ENCODE peak calls at places on chromosome 19, in eight cellular contexts. O is GM23338, J is body of pancreas, I is lung, D is neural progenitor cell, N is MM.1S, S is adrenal gland, A is fibroblast of lung. V is an unnamed sample.

GRCh38 chr19:58021541-58022282 is 12.1 kb upstream of the ZSCAN1 start:
- DNase-seq in O (peak; percentile 98), N (peak; percentile 8), S (peak; percentile 25), A (peak; percentile 25), D (peak; percentile 69), I (peak; percentile 37), J (peak; percentile 57), V (peak; percentile 65)

GRCh38 chr19:31676271-31677004 is 327.2 kb upstream of the TSHZ3 start:
- DNase-seq in N (peak; percentile 43), J (no peak), A (peak; percentile 22), I (no peak), O (peak; percentile 71), S (peak; percentile 34), D (peak; percentile 46), V (peak; percentile 8)

GRCh38 chr19:28731113-28731512 is 481.8 kb downstream of the UQCRFS1 start:
- DNase-seq in I (no peak), O (no peak), D (no peak), S (no peak), N (no peak), A (no peak), J (no peak), V (no peak)

GRCh38 chr19:36488816-36489138 is 584 bp downstream of the ZNF566 start:
- DNase-seq in N (no peak), O (no peak), S (peak; percentile 41), I (no peak), A (no peak), D (peak; percentile 18), J (peak; percentile 23), V (peak; percentile 14)

GRCh38 chr19:40785526-40785925 is 7.5 kb downstream of the RAB4B start:
- DNase-seq in N (no peak), D (no peak), O (no peak), S (no peak), A (no peak), I (no peak), J (no peak), V (no peak)

GRCh38 chr19:35122687-35123551 is 7.3 kb downstream of the FXYD3 start:
- DNase-seq in N (no peak), D (peak; percentile 59), A (no peak), S (no peak), J (no peak), I (no peak), O (no peak), V (no peak)

GRCh38 chr19:33288666-33289065 is 13.7 kb downstream of the CEBPA start:
- DNase-seq in N (no peak), I (no peak), D (no peak), S (no peak), J (no peak), O (no peak), A (no peak), V (no peak)

GRCh38 chr19:928471-929259 is 2.8 kb downstream of the ARID3A start:
- DNase-seq in A (no peak), S (no peak), O (no peak), I (no peak), N (no peak), J (peak; percentile 38), D (no peak), V (peak; percentile 34)

DNA sequence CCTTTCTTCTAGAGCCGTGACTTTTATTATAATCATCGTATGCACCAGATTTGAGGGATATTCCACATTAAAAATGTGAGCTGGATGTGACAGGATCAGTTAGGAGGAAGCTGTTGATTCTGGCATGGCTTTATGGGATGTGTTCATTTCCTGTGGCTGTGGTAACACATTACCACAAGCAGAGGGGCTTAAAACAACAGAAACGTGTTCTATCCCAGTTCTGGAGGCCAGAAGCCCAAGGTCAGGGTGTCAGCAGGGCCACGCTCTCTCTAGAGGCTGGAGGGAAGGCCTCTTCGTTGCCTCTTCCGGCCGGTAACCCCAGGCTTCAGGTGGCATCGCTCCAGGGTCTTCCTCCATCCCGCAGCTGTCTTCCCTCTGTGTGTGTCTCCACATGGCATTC is 14.5 kb downstream of the MED25 start:
- DNase-seq in I (no peak), D (no peak), J (no peak), A (no peak), O (no peak), S (no peak), N (no peak), V (no peak)
- H3K4me1 ChIP-seq in I (no peaks in the 10 kb centered on the region), D (no peaks in the 10 kb centered on the region), J (no peaks in the 10 kb centered on the region), A (no peaks in the 10 kb centered on the region), O (no peaks in the 10 kb centered on the region), S (no peaks in the 10 kb centered on the region), N (no peaks in the 10 kb centered on the region), V (no peaks in the 10 kb centered on the region)

GRCh38 chr19:45784096-45784495 is 1.8 kb upstream of the DMPK start:
- DNase-seq in J (no peak), A (no peak), O (no peak), S (no peak), D (no peak), N (no peak), I (no peak), V (no peak)
- H3K4me3 ChIP-seq in J (no peak overlapping the region), A (no peak overlapping the region), O (no peak overlapping the region), S (no peak overlapping the region), D (no peak overlapping the region), N (no peak overlapping the region), I (no peak overlapping the region), V (no peak overlapping the region)

DNA sequence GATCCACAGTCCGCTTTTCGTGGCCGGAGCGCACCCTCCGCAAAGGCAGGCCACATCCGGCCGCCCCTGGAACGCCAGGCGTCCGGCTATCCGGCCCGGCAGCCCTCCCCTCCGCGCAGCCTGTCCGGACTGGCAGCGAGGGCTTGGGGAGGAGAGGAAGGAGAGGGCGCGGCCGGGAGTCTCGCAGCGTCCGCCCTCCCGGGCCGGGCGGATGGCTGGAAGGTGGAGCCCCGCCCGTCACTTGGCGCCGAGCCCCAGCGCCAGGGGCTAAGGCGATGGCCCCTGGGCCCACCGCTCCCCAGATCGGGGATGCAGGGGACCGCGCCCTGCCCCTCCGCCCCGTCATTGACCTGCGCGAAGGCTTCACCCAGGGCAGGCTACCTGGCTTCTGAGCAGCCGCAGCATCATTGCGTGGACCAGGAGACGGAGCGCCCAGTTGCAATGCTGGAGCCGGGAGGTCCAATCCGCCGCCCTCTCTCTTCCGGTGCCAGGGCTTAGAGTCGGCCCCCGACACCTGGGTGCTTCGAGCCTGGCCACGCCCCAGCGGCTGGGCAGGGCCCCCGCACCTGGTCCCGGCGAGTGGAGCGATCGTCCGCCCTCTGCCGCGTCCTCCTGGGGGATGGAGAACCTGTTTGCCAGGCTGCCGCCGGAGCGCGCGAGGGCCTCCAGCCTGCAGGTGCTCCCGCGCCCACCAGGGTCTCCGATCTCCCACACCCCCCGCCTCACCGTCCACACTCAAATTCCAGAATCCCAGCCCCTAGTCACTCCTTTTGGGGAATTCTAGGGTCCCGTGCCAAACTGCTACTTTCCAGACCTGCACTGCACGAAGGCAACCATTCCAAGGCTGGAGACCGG is at the start of gene FUT1:
- DNase-seq in S (peak; percentile 60), J (peak; percentile 97), D (peak; percentile 89), I (peak; percentile 83), O (peak; percentile 98), A (peak; percentile 40), N (peak; percentile 43), V (peak; percentile 47)
- H3K27ac ChIP-seq in S (peak within 1 kb of the TSS; percentile 26), J (peak within 1 kb of the TSS; percentile 85), D (no peak within 1 kb of the TSS), I (peak within 1 kb of the TSS; percentile 69), O (peak within 1 kb of the TSS; percentile 98), A (no peak within 1 kb of the TSS), N (no peak within 1 kb of the TSS), V (no peak within 1 kb of the TSS)

GRCh38 chr19:2228157-2229030 is 7.7 kb downstream of the PLEKHJ1 start:
- DNase-seq in A (no peak), D (no peak), S (no peak), J (no peak), O (no peak), I (no peak), N (no peak), V (no peak)
- H3K4me1 ChIP-seq in A (no peaks in the 10 kb centered on the region), D (no peaks in the 10 kb centered on the region), S (peaks cover 14% of the 10 kb centered on the region), J (peaks cover 18% of the 10 kb centered on the region), O (no peaks in the 10 kb centered on the region), I (no peaks in the 10 kb centered on the region), N (no peaks in the 10 kb centered on the region), V (no peaks in the 10 kb centered on the region)

GRCh38 chr19:6803036-6803404 is 30.5 kb downstream of the VAV1 start:
- DNase-seq in I (no peak), D (no peak), S (no peak), J (no peak), A (no peak), O (peak; percentile 3), N (peak; percentile 53), V (no peak)

GRCh38 chr19:6802336-6803035 is 30.0 kb downstream of the VAV1 start:
- DNase-seq in O (peak; percentile 32), I (peak; percentile 53), N (peak; percentile 94), D (peak; percentile 7), S (peak; percentile 26), A (no peak), J (peak; percentile 7), V (peak; percentile 23)

GRCh38 chr19:6801397-6802086 is 29.0 kb downstream of the VAV1 start:
- DNase-seq in O (peak; percentile 77), D (no peak), A (peak; percentile 12), S (peak; percentile 49), I (peak; percentile 77), N (peak; percentile 94), J (peak; percentile 46), V (peak; percentile 0)

GRCh38 chr19:6796278-6796677 is 23.8 kb downstream of the VAV1 start:
- DNase-seq in I (no peak), N (no peak), O (no peak), S (no peak), D (no peak), A (no peak), J (no peak), V (no peak)

DNA sequence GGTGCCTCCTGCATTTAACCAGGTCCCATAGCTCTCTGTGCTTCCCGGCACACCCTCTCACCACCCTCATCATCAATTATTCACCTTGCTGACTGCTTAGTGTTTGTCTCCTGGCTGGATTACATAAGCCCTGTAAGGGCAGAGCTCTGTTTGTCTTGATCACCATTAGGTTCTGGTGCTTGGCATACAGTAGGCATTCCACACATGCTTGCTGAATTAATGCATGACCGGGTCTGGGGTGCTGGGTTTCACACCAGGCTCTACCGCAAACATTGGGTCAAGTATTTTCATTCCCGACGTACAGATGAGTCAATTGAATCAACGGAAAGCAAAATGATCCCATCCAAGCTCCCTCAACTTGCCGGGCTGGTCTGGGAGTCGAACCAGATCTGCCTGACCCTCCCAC is 28.5 kb downstream of the VAV1 start:
- DNase-seq in S (no peak), D (no peak), A (peak; percentile 89), I (no peak), J (no peak), O (no peak), N (peak; percentile 53), V (no peak)
- H3K4me3 ChIP-seq in S (peak overlapping the region; percentile 11), D (no peak overlapping the region), A (no peak overlapping the region), I (no peak overlapping the region), J (no peak overlapping the region), O (peak overlapping the region; percentile 22), N (peak overlapping the region; percentile 72), V (no peak overlapping the region)

DNA sequence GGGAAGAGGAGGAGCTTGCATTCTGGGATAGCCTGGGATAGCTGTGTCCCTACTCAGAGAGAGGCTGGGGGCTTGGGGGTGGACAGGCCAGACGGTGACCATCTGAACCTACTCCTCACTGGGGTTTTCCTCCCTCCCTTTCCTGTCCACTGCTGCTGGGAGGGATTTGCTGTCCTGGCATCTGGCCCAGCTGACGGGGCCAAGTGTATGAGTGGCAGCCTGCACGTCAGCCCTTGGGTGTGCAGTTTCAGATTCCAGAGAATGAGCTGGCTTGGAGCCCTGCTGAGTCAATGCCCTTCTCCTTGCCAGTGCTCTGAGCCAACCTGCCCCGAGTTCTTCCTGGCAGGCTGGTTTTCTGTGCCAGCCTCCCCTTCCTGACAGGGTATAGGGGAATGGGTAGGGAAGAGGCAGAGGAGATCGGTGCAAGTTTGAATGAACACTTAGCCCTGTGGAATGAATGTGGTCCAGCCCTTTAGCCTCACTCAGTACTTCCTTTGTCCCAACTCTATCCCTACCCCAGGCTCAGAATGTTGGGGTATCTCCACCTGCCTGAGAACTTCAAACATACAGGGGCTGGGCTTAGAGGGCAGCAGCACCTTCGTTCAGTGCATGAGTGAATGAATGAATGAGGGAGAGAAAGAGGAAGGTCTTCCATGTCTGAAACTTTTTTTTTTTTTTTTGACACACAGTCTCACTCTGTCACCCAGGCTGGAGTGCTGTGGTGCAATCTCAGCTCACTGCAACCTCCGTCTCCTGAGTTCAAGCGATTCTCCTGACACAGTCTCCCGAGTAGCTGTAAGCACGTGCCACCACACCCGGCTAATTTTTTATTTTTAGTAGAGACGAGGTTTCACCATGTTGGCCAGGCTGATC is 1.8 kb upstream of the ANGPTL4 start:
- DNase-seq in A (peak; percentile 96), O (no peak), S (peak; percentile 98), D (no peak), J (peak; percentile 100), N (peak; percentile 15), I (peak; percentile 95), V (peak; percentile 89)
- H3K27ac ChIP-seq in A (peak overlapping the region; percentile 81), O (no peak overlapping the region), S (peak overlapping the region; percentile 89), D (no peak overlapping the region), J (peak overlapping the region; percentile 85), N (no peak overlapping the region), I (peak overlapping the region; percentile 98), V (peak overlapping the region; percentile 30)

V was measured in cardiac muscle cell.